ENCODE peak calls at places on chromosomes 5 and 9, in five cellular contexts. G is thyroid gland, Q is NCI-H524 treated with DMSO at 0.1 percent for 48 hours, W is cardiac muscle cell, A is upper lobe of right lung. L is an unnamed sample.
A peak's percentile ranks its signal among the peaks of the same experiment; 100 is the strongest.

GRCh38 chr5:78984020-78984610 is 995 bp downstream of the ARSB start:
- DNase-seq in G (peak; percentile 6), Q (no peak), W (peak; percentile 18), A (no peak), L (no peak)

GRCh38 chr9:108550111-108550510 is 305.7 kb downstream of the ACTL7B start:
- DNase-seq in G (no peak), Q (no peak), W (no peak), A (no peak), L (peak; percentile 33)

GRCh38 chr5:93189707-93190120 is 391.3 kb downstream of the NR2F1-AS1 start:
- DNase-seq in G (no peak), Q (no peak), W (peak; percentile 91), A (no peak), L (no peak)

GRCh38 chr5:69136296-69136695 is 30.7 kb upstream of the CCNB1 start:
- DNase-seq in G (no peak), Q (no peak), W (peak; percentile 20), A (no peak), L (no peak)

GRCh38 chr5:40551706-40552557 is 127.8 kb upstream of the PTGER4 start:
- DNase-seq in G (no peak), Q (no peak), W (peak; percentile 93), A (no peak), L (no peak)

GRCh38 chr5:135423158-135423925 is 23.8 kb downstream of the DCANP1 start:
- DNase-seq in G (no peak), Q (no peak), W (peak; percentile 30), A (no peak), L (no peak)

GRCh38 chr5:910769-911160 is 18.1 kb downstream of the TRIP13 start:
- DNase-seq in G (no peak), Q (no peak), W (no peak), A (no peak), L (no peak)

GRCh38 chr9:108534741-108535140 is 321.0 kb downstream of the ACTL7B start:
- DNase-seq in G (no peak), Q (no peak), W (peak; percentile 54), A (no peak), L (no peak)

GRCh38 chr5:143108498-143109128 is 294.9 kb downstream of the NR3C1 start:
- DNase-seq in G (peak; percentile 65), Q (no peak), W (no peak), A (no peak), L (no peak)

GRCh38 chr9:119801311-119801710 is 432.1 kb upstream of the BRINP1 start:
- DNase-seq in G (no peak), Q (no peak), W (no peak), A (no peak), L (no peak)

GRCh38 chr9:129283290-129283691 is 105.2 kb upstream of the IER5L start:
- DNase-seq in G (no peak), Q (no peak), W (no peak), A (peak; percentile 66), L (no peak)

GRCh38 chr5:132009706-132010405 is 1.6 kb downstream of the ACSL6 start:
- DNase-seq in G (no peak), Q (peak; percentile 55), W (no peak), A (peak; percentile 33), L (no peak)

GRCh38 chr9:84371737-84372136 is 31.2 kb upstream of the SLC28A3 start:
- DNase-seq in G (no peak), Q (no peak), W (peak; percentile 98), A (no peak), L (no peak)

GRCh38 chr5:74640450-74641013 is at the start of gene ENC1:
- DNase-seq in G (peak; percentile 82), Q (peak; percentile 83), W (peak; percentile 94), A (peak; percentile 96), L (peak; percentile 88)

GRCh38 chr5:92353107-92354030 is 970.3 kb upstream of the ARRDC3 start:
- DNase-seq in G (no peak), Q (no peak), W (peak; percentile 3), A (no peak), L (no peak)

GRCh38 chr9:109253637-109254284 is 67.1 kb downstream of the EPB41L4B start:
- DNase-seq in G (peak; percentile 61), Q (no peak), W (peak; percentile 55), A (no peak), L (no peak)

GRCh38 chr5:133797167-133797566 is 171.3 kb downstream of the C5orf15 start:
- DNase-seq in G (no peak), Q (no peak), W (peak; percentile 51), A (no peak), L (no peak)

GRCh38 chr9:83451308-83451707 is 86.9 kb downstream of the FRMD3 start:
- DNase-seq in G (no peak), Q (no peak), W (no peak), A (no peak), L (no peak)

GRCh38 chr9:95852059-95853032 is 23.1 kb upstream of the ERCC6L2 start:
- DNase-seq in G (no peak), Q (no peak), W (no peak), A (no peak), L (no peak)

GRCh38 chr5:119322312-119322947 is 33.4 kb upstream of the TNFAIP8 start:
- DNase-seq in G (no peak), Q (no peak), W (no peak), A (no peak), L (no peak)

GRCh38 chr5:145922059-145922458 is 14.3 kb upstream of the SH3RF2 start:
- DNase-seq in G (no peak), Q (no peak), W (no peak), A (no peak), L (no peak)

GRCh38 chr5:137561572-137561971 is 62.4 kb upstream of the SPOCK1 start:
- DNase-seq in G (no peak), Q (no peak), W (no peak), A (no peak), L (no peak)

GRCh38 chr9:89815903-89816573 is 211.2 kb downstream of the GADD45G start:
- DNase-seq in G (no peak), Q (no peak), W (no peak), A (peak; percentile 54), L (no peak)

GRCh38 chr5:56638061-56638621 is 177.2 kb upstream of the MAP3K1 start:
- DNase-seq in G (no peak), Q (no peak), W (no peak), A (no peak), L (no peak)

GRCh38 chr9:93087971-93088655 is 7.9 kb upstream of the CARD19 start:
- DNase-seq in G (no peak), Q (no peak), W (no peak), A (peak; percentile 54), L (no peak)

GRCh38 chr9:74609671-74610416 is 112.7 kb downstream of the RORB start:
- DNase-seq in G (no peak), Q (no peak), W (peak; percentile 1), A (no peak), L (no peak)

GRCh38 chr9:97703437-97704326 is 6.5 kb upstream of the XPA start:
- DNase-seq in G (no peak), Q (no peak), W (peak; percentile 89), A (no peak), L (no peak)

GRCh38 chr9:6109986-6110385 is 94.6 kb upstream of the RANBP6 start:
- DNase-seq in G (no peak), Q (no peak), W (no peak), A (no peak), L (no peak)

GRCh38 chr5:172687983-172688734 is 47.1 kb downstream of the NEURL1B start:
- DNase-seq in G (no peak), Q (no peak), W (no peak), A (no peak), L (no peak)

GRCh38 chr9:17191095-17191494 is 56.3 kb downstream of the CNTLN start:
- DNase-seq in G (no peak), Q (no peak), W (peak; percentile 60), A (no peak), L (no peak)

GRCh38 chr5:76625087-76625860 is 2.1 kb upstream of the F2RL2 start:
- DNase-seq in G (no peak), Q (no peak), W (no peak), A (no peak), L (no peak)

GRCh38 chr5:178677429-178677828 is 50.6 kb upstream of the CLK4 start:
- DNase-seq in G (no peak), Q (no peak), W (no peak), A (no peak), L (no peak)

GRCh38 chr9:100064872-100065581 is 33.8 kb downstream of the ERP44 start:
- DNase-seq in G (no peak), Q (no peak), W (peak; percentile 52), A (no peak), L (no peak)

GRCh38 chr5:179815491-179816249 is 5.0 kb upstream of the SQSTM1 start:
- DNase-seq in G (no peak), Q (no peak), W (no peak), A (peak; percentile 61), L (no peak)

GRCh38 chr5:18105449-18105848 is 471.2 kb downstream of the TAF11L14 start:
- DNase-seq in G (no peak), Q (no peak), W (no peak), A (no peak), L (no peak)

GRCh38 chr5:124438390-124439380 is 307.8 kb downstream of the ZNF608 start:
- DNase-seq in G (no peak), Q (peak; percentile 95), W (no peak), A (no peak), L (no peak)

GRCh38 chr9:90956026-90956810 is 154.6 kb downstream of the SYK start:
- DNase-seq in G (peak; percentile 54), Q (no peak), W (no peak), A (no peak), L (no peak)

GRCh38 chr5:139903805-139904565 is 108.4 kb downstream of the PSD2 start:
- DNase-seq in G (peak; percentile 56), Q (no peak), W (peak; percentile 12), A (peak; percentile 64), L (peak; percentile 43)

GRCh38 chr9:104082147-104082546 is 12.0 kb upstream of the SMC2 start:
- DNase-seq in G (no peak), Q (no peak), W (no peak), A (no peak), L (no peak)

GRCh38 chr5:140594169-140594568 is 29.5 kb downstream of the SLC35A4 start:
- DNase-seq in G (peak; percentile 17), Q (no peak), W (no peak), A (peak; percentile 64), L (no peak)